ENCODE peak calls at places on chromosomes 6 and 20, in six cellular contexts. N, D, A, K, R and Q are unnamed samples.
A peak's percentile ranks its signal among the peaks of the same experiment; 100 is the strongest.

GRCh38 chr6:98839788-98840361 is 5.5 kb downstream of the POU3F2 start:
- DNase-seq in D (no peak), K (no peak), N (no peak), R (no peak), A (no peak), Q (no peak)

GRCh38 chr6:158853072-158853871 is 34.1 kb upstream of the EZR start:
- DNase-seq in N (peak; percentile 95), A (no peak), R (peak; percentile 85), D (peak; percentile 93), K (peak; percentile 72), Q (peak; percentile 85)

GRCh38 chr20:58286729-58287128 is 22.8 kb upstream of the RAB22A start:
- DNase-seq in D (no peak), N (peak; percentile 32), K (no peak), A (no peak), R (no peak), Q (no peak)

GRCh38 chr6:158780963-158781691 is 38.0 kb downstream of the EZR start:
- DNase-seq in D (no peak), K (peak; percentile 24), R (no peak), N (no peak), A (no peak), Q (no peak)

GRCh38 chr6:42989923-42990322 is 5.6 kb downstream of the PPP2R5D start:
- DNase-seq in N (no peak), R (no peak), K (no peak), A (no peak), D (no peak), Q (no peak)

GRCh38 chr6:133610271-133610840 is 278.6 kb upstream of the TCF21 start:
- DNase-seq in R (no peak), D (no peak), K (no peak), N (no peak), A (no peak), Q (no peak)

GRCh38 chr6:41200296-41200900 is 551 bp downstream of the TREML2 start:
- DNase-seq in N (peak; percentile 84), K (no peak), R (peak; percentile 66), A (no peak), D (peak; percentile 59), Q (peak; percentile 61)

GRCh38 chr20:59631751-59632380 is 27.5 kb downstream of the PHACTR3 start:
- DNase-seq in D (no peak), K (no peak), N (no peak), R (no peak), A (no peak), Q (no peak)

GRCh38 chr20:4666001-4666470 is 55.7 kb upstream of the PRND start:
- DNase-seq in R (peak; percentile 57), K (no peak), A (no peak), D (peak; percentile 67), N (peak; percentile 95), Q (peak; percentile 44)

GRCh38 chr6:113564401-113565161 is 292.6 kb upstream of the MARCKS start:
- DNase-seq in D (peak; percentile 1), N (no peak), A (peak; percentile 54), R (no peak), K (peak; percentile 95), Q (no peak)

GRCh38 chr6:140134224-140134623 is 759.8 kb upstream of the CITED2 start:
- DNase-seq in K (no peak), N (no peak), R (no peak), D (no peak), A (no peak), Q (no peak)

GRCh38 chr20:33731693-33732165 is at the start of gene ZNF341:
- DNase-seq in D (peak; percentile 92), A (peak; percentile 97), N (peak; percentile 94), K (peak; percentile 89), R (peak; percentile 91), Q (peak; percentile 87)

GRCh38 chr20:3239867-3240775 is 1.1 kb upstream of the SLC4A11 start:
- DNase-seq in R (no peak), D (no peak), N (peak; percentile 22), K (no peak), A (no peak), Q (no peak)

GRCh38 chr6:56671160-56671559 is 28.5 kb upstream of the DST start:
- DNase-seq in R (no peak), N (no peak), D (no peak), K (no peak), A (no peak), Q (no peak)

GRCh38 chr6:12538881-12539357 is 177.6 kb upstream of the PHACTR1 start:
- DNase-seq in A (no peak), N (no peak), D (no peak), K (no peak), R (no peak), Q (no peak)